ENCODE peak calls at places on chromosomes 13 and 19, in eight cellular contexts. One of them, this sample, is unnamed.

GRCh38 chr19:19627716-19628498 is at the start of gene LPAR2:
- DNase-seq in sigmoid colon: no peak
- DNase-seq in A549: no peak
- DNase-seq in K562: no peak
- DNase-seq in IMR-90: no peak
- DNase-seq in heart left ventricle: no peak
- DNase-seq in stomach: peak; percentile 87
- DNase-seq in spleen: peak; percentile 94
- DNase-seq in this sample: no peak

GRCh38 chr19:3186891-3187661 is 1.3 kb downstream of the NCLN start:
- DNase-seq in sigmoid colon: no peak
- DNase-seq in A549: no peak
- DNase-seq in K562: no peak
- DNase-seq in IMR-90: no peak
- DNase-seq in heart left ventricle: no peak
- DNase-seq in stomach: no peak
- DNase-seq in spleen: no peak
- DNase-seq in this sample: no peak

GRCh38 chr19:16561382-16561781 is 10.8 kb downstream of the SLC35E1 start:
- DNase-seq in sigmoid colon: no peak
- DNase-seq in A549: no peak
- DNase-seq in K562: no peak
- DNase-seq in IMR-90: no peak
- DNase-seq in heart left ventricle: no peak
- DNase-seq in stomach: no peak
- DNase-seq in spleen: no peak
- DNase-seq in this sample: no peak

GRCh38 chr19:29404015-29404414 is 121.8 kb upstream of the VSTM2B start:
- DNase-seq in sigmoid colon: no peak
- DNase-seq in A549: no peak
- DNase-seq in K562: no peak
- DNase-seq in IMR-90: no peak
- DNase-seq in heart left ventricle: no peak
- DNase-seq in stomach: no peak
- DNase-seq in spleen: no peak
- DNase-seq in this sample: no peak

GRCh38 chr19:46745521-46746280 is at the start of gene FKRP:
- DNase-seq in sigmoid colon: no peak
- DNase-seq in A549: no peak
- DNase-seq in K562: peak; percentile 73
- DNase-seq in IMR-90: no peak
- DNase-seq in heart left ventricle: peak; percentile 52
- DNase-seq in stomach: peak; percentile 32
- DNase-seq in spleen: peak; percentile 89
- DNase-seq in this sample: no peak

GRCh38 chr13:40578055-40578454 is 88.4 kb downstream of the FOXO1 start:
- DNase-seq in sigmoid colon: no peak
- DNase-seq in A549: no peak
- DNase-seq in K562: no peak
- DNase-seq in IMR-90: no peak
- DNase-seq in heart left ventricle: no peak
- DNase-seq in stomach: no peak
- DNase-seq in spleen: no peak
- DNase-seq in this sample: no peak

GRCh38 chr19:35292986-35293732 is 1.2 kb downstream of the MAG start:
- DNase-seq in sigmoid colon: no peak
- DNase-seq in A549: no peak
- DNase-seq in K562: no peak
- DNase-seq in IMR-90: no peak
- DNase-seq in heart left ventricle: no peak
- DNase-seq in stomach: no peak
- DNase-seq in spleen: no peak
- DNase-seq in this sample: no peak

GRCh38 chr19:3234800-3235199 is 10.3 kb downstream of the CELF5 start:
- DNase-seq in sigmoid colon: no peak
- DNase-seq in A549: no peak
- DNase-seq in K562: peak; percentile 49
- DNase-seq in IMR-90: no peak
- DNase-seq in heart left ventricle: no peak
- DNase-seq in stomach: no peak
- DNase-seq in spleen: no peak
- DNase-seq in this sample: no peak

GRCh38 chr13:31380728-31381127 is 181.0 kb downstream of the B3GLCT start:
- DNase-seq in sigmoid colon: no peak
- DNase-seq in A549: no peak
- DNase-seq in K562: no peak
- DNase-seq in IMR-90: no peak
- DNase-seq in heart left ventricle: no peak
- DNase-seq in stomach: no peak
- DNase-seq in spleen: no peak
- DNase-seq in this sample: no peak

GRCh38 chr13:114142640-114143490 is 10.4 kb upstream of the RASA3 start:
- DNase-seq in sigmoid colon: peak; percentile 64
- DNase-seq in A549: no peak
- DNase-seq in K562: no peak
- DNase-seq in IMR-90: peak; percentile 65
- DNase-seq in heart left ventricle: peak; percentile 35
- DNase-seq in stomach: peak; percentile 63
- DNase-seq in spleen: peak; percentile 92
- DNase-seq in this sample: peak; percentile 60

GRCh38 chr13:114145256-114145655 is 12.8 kb upstream of the RASA3 start:
- DNase-seq in sigmoid colon: peak; percentile 14
- DNase-seq in A549: no peak
- DNase-seq in K562: no peak
- DNase-seq in IMR-90: no peak
- DNase-seq in heart left ventricle: no peak
- DNase-seq in stomach: no peak
- DNase-seq in spleen: no peak
- DNase-seq in this sample: peak; percentile 24

GRCh38 chr13:114144606-114145244 is 12.3 kb upstream of the RASA3 start:
- DNase-seq in sigmoid colon: peak; percentile 14
- DNase-seq in A549: no peak
- DNase-seq in K562: no peak
- DNase-seq in IMR-90: no peak
- DNase-seq in heart left ventricle: no peak
- DNase-seq in stomach: no peak
- DNase-seq in spleen: no peak
- DNase-seq in this sample: no peak

GRCh38 chr13:114145722-114146121 is 13.3 kb upstream of the RASA3 start:
- DNase-seq in sigmoid colon: peak; percentile 46
- DNase-seq in A549: no peak
- DNase-seq in K562: no peak
- DNase-seq in IMR-90: no peak
- DNase-seq in heart left ventricle: no peak
- DNase-seq in stomach: no peak
- DNase-seq in spleen: no peak
- DNase-seq in this sample: no peak

DNA sequence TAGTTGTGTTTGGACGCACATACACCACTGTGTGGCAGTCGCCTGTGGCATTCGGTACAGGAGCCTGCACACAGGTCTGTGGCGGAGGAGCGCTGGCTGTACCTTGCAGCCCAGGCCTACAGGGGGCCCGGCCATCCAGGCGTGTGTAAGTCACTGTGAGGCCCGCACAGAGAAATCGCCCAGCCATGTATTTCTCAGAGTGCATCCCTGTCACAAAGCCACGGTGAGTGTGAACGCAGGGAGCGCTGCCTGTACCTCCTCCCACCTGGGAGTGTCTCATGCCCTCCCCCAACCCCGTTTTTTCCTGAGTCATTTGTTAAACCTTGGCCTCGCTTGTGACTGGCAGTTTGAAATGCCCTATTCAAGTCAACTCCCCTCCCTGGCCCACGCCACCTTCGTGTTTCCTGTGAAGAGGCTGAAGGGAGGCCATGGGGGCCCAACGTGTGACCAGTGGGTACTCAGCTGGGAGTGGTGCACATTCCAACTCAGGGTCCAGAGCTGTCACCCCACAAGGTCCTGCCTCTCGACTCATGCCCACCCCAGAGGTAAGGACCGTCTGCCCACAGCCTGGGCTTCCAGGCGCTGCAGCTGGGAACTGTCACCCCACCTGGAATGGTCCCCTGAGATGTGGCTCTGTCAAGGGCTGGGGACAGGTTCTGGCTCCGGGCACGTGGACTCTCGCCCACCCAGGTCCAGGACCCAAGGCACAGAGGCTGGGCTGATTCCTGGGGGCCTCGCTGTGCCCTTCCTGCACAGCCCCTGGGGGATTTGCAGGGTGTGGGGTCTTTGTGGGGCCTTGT is 11.6 kb upstream of the RASA3 start:
- DNase-seq in sigmoid colon: peak; percentile 48
- DNase-seq in A549: peak; percentile 76
- DNase-seq in K562: peak; percentile 53
- DNase-seq in IMR-90: no peak
- DNase-seq in heart left ventricle: no peak
- DNase-seq in stomach: no peak
- DNase-seq in spleen: peak; percentile 85
- DNase-seq in this sample: peak; percentile 51
- H3K27ac ChIP-seq in sigmoid colon: peak overlapping the region; percentile 56
- H3K27ac ChIP-seq in A549: peak overlapping the region; percentile 4
- H3K27ac ChIP-seq in K562: no peak overlapping the region
- H3K27ac ChIP-seq in IMR-90: no peak overlapping the region
- H3K27ac ChIP-seq in heart left ventricle: no peak overlapping the region
- H3K27ac ChIP-seq in stomach: no peak overlapping the region
- H3K27ac ChIP-seq in spleen: no peak overlapping the region
- H3K27ac ChIP-seq in this sample: no peak overlapping the region

DNA sequence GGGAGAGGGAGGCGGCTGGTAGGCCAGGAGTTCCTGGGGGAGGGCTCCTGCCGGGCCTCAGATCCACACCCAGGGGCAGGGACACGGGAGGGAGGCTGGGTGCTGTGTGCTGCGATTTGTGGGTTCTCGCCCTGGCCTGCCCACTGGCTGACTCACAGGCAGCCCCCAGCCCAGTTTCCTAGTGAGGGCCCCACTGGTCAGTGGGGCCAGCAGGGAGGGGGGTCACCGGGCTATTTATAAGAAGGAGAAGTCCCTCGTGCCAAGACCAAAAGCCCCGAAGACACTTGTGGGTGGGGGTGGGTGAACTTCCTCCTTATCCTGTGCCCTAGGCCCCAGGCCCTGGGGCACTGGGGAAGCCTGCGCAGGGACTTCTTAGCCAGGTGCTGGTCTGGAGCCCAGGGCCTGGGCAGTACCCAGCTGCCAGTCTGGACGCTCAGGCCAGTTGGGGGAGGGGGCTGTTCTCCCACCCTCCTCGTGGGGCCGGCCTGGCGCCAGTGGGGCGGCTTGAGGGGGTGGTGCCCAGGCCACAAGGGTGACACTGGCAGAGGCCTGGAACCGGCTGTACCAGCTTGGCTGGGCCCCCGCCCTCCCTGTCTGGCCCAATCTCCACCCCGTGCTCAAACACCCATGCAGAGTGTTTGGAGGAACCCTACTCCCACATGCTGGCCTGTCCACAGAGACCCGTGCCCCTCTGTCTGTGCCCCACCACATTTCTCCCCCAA is 5.0 kb upstream of the JUNB start:
- DNase-seq in sigmoid colon: peak; percentile 83
- DNase-seq in A549: peak; percentile 31
- DNase-seq in K562: no peak
- DNase-seq in IMR-90: no peak
- DNase-seq in heart left ventricle: peak; percentile 70
- DNase-seq in stomach: peak; percentile 95
- DNase-seq in spleen: peak; percentile 92
- DNase-seq in this sample: peak; percentile 67
- H3K4me1 ChIP-seq in sigmoid colon: peaks cover 68% of the 10 kb centered on the region
- H3K4me1 ChIP-seq in A549: peaks cover 80% of the 10 kb centered on the region
- H3K4me1 ChIP-seq in K562: peaks cover 76% of the 10 kb centered on the region
- H3K4me1 ChIP-seq in IMR-90: peaks cover 51% of the 10 kb centered on the region
- H3K4me1 ChIP-seq in heart left ventricle: peaks cover 82% of the 10 kb centered on the region
- H3K4me1 ChIP-seq in stomach: peaks cover 91% of the 10 kb centered on the region
- H3K4me1 ChIP-seq in spleen: peaks cover 92% of the 10 kb centered on the region
- H3K4me1 ChIP-seq in this sample: peaks cover 44% of the 10 kb centered on the region

GRCh38 chr13:110308377-110309158 is 1.5 kb downstream of the COL4A2 start:
- DNase-seq in sigmoid colon: peak; percentile 85
- DNase-seq in A549: peak; percentile 24
- DNase-seq in K562: no peak
- DNase-seq in IMR-90: no peak
- DNase-seq in heart left ventricle: peak; percentile 50
- DNase-seq in stomach: no peak
- DNase-seq in spleen: no peak
- DNase-seq in this sample: no peak
- TF ChIP-seq POLR2A in sigmoid colon: peak; percentile 41
- TF ChIP-seq POLR2A in A549: no peak
- TF ChIP-seq POLR2A in K562: no peak
- TF ChIP-seq POLR2A in IMR-90: no peak
- TF ChIP-seq POLR2A in heart left ventricle: peak; percentile 26
- TF ChIP-seq POLR2A in stomach: no peak
- TF ChIP-seq POLR2A in spleen: no peak
- TF ChIP-seq POLR2A in this sample: no peak

DNA sequence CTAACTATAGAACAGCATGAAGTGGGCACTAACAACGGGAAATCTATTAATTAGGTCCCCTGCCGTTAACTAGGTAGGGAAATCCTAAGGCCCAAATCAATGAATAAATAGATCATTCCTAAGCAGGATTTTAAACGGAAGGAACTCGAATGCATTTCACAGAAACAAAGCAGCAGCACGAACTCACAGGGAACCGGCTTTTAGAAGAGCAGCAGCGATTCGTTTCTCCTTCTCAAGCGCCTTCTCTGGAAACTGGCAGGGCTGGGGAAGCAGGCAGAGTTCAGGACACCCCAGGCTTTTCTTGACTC is 786 bp downstream of the ZFP30 start:
- DNase-seq in sigmoid colon: no peak
- DNase-seq in A549: no peak
- DNase-seq in K562: no peak
- DNase-seq in IMR-90: peak; percentile 26
- DNase-seq in heart left ventricle: no peak
- DNase-seq in stomach: no peak
- DNase-seq in spleen: no peak
- DNase-seq in this sample: no peak
- H3K27ac ChIP-seq in sigmoid colon: peak overlapping the region; percentile 94
- H3K27ac ChIP-seq in A549: peak overlapping the region; percentile 88
- H3K27ac ChIP-seq in K562: peak overlapping the region; percentile 82
- H3K27ac ChIP-seq in IMR-90: peak overlapping the region; percentile 62
- H3K27ac ChIP-seq in heart left ventricle: peak overlapping the region; percentile 92
- H3K27ac ChIP-seq in stomach: peak overlapping the region; percentile 94
- H3K27ac ChIP-seq in spleen: no peak overlapping the region
- H3K27ac ChIP-seq in this sample: peak overlapping the region; percentile 79